ENCODE peak calls at places on chromosomes 12 and 14, in six cellular contexts. O is hippocampal formation; F is body of pancreas; I is CD4-positive, alpha-beta T cell; Y is GM20000; N is epithelial cell of esophagus. B is an unnamed sample.

GRCh38 chr14:97538749-97539388 is 741.7 kb downstream of the VRK1 start:
- DNase-seq in O (no peak), N (no peak), F (no peak), Y (no peak), I (no peak), B (no peak)

GRCh38 chr12:51333536-51333935 is 9.6 kb upstream of the BIN2 start:
- DNase-seq in O (no peak), F (no peak), Y (no peak), N (no peak), I (no peak), B (no peak)

GRCh38 chr12:28191018-28191595 is 851 bp downstream of the CCDC91 start:
- DNase-seq in F (no peak), Y (no peak), I (no peak), N (peak; percentile 60), O (no peak), B (peak; percentile 7)

GRCh38 chr12:104656921-104657320 is 200.2 kb downstream of the CHST11 start:
- DNase-seq in I (no peak), Y (no peak), F (no peak), O (no peak), N (peak; percentile 71), B (no peak)

GRCh38 chr14:22520235-22520634 is 68.8 kb downstream of the DAD1 start:
- DNase-seq in O (no peak), Y (no peak), F (no peak), N (peak; percentile 52), I (no peak), B (no peak)

GRCh38 chr12:19248929-19249602 is 119.5 kb downstream of the PLEKHA5 start:
- DNase-seq in O (no peak), Y (no peak), I (no peak), N (peak; percentile 69), F (no peak), B (no peak)

GRCh38 chr14:93941293-93941910 is 14.3 kb downstream of the FAM181A start:
- DNase-seq in N (peak; percentile 88), F (peak; percentile 91), Y (no peak), I (no peak), O (no peak), B (no peak)

GRCh38 chr14:68460541-68460940 is 332.3 kb downstream of the ZFP36L1 start:
- DNase-seq in N (no peak), O (no peak), F (no peak), Y (no peak), I (no peak), B (no peak)

GRCh38 chr12:113424915-113425823 is 3.0 kb downstream of the SDSL start:
- DNase-seq in N (peak; percentile 60), O (no peak), Y (peak; percentile 69), I (peak; percentile 41), F (peak; percentile 42), B (peak; percentile 41)

GRCh38 chr12:27521066-27521465 is 2.9 kb upstream of the PPFIBP1 start:
- DNase-seq in F (no peak), Y (no peak), O (no peak), I (no peak), N (no peak), B (no peak)